ENCODE peak calls at places on chromosomes 6 and 20, in ten cellular contexts. Q is psoas muscle; F is breast epithelium; Z is cardiac muscle cell; J is fibroblast of lung; R is pancreas; S is heart right ventricle; M is tibial artery; B is CD4-positive, CD25-positive, alpha-beta regulatory T cell; V is CD8-positive, alpha-beta T cell. N is an unnamed sample. For H3K9me3, the result is how much of the 10 kb centered on the place peaks cover.

GRCh38 chr6:33108307-33108706 is 32.5 kb downstream of the HLA-DPB1 start:
- DNase-seq in Q (no peak), F (no peak), Z (no peak), J (no peak), R (no peak), S (no peak), M (no peak), B (no peak), V (no peak), N (no peak)

GRCh38 chr6:13375360-13375878 is 47.1 kb upstream of the TBC1D7 start:
- DNase-seq in Q (no peak), F (no peak), Z (no peak), J (no peak), R (no peak), S (no peak), M (no peak), B (peak), V (no peak), N (no peak)

GRCh38 chr6:82246802-82247633 is 526 bp downstream of the IBTK start:
- DNase-seq in Q (peak), F (peak), Z (peak), J (peak), R (peak), S (peak), M (peak), B (peak), V (no peak), N (peak)

GRCh38 chr6:123074616-123075015 is 78.6 kb downstream of the CLVS2 start:
- DNase-seq in Q (no peak), F (no peak), Z (no peak), J (no peak), R (no peak), S (no peak), M (no peak), B (no peak), V (no peak), N (no peak)

GRCh38 chr6:166757226-166758135 is 130.4 kb upstream of the RPS6KA2 start:
- DNase-seq in Q (no peak), F (no peak), Z (peak), J (peak), R (no peak), S (no peak), M (no peak), B (no peak), V (no peak), N (no peak)

GRCh38 chr20:32820698-32821378 is 1.1 kb downstream of the MAPRE1 start:
- DNase-seq in Q (no peak), F (no peak), Z (no peak), J (peak), R (no peak), S (no peak), M (no peak), B (no peak), V (no peak), N (no peak)

GRCh38 chr6:7000825-7001777 is 106.7 kb upstream of the RREB1 start:
- DNase-seq in Q (no peak), F (no peak), Z (no peak), J (no peak), R (no peak), S (no peak), M (no peak), B (no peak), V (no peak), N (no peak)

GRCh38 chr20:49989234-49990065 is 6.7 kb downstream of the SNAI1 start:
- DNase-seq in Q (peak), F (no peak), Z (peak), J (peak), R (no peak), S (peak), M (peak), B (no peak), V (no peak), N (peak)

GRCh38 chr20:48236001-48236400 is 450.7 kb upstream of the SULF2 start:
- DNase-seq in Q (no peak), F (peak), Z (no peak), J (no peak), R (no peak), S (no peak), M (no peak), B (no peak), V (no peak), N (no peak)

GRCh38 chr20:53040678-53041674 is 68.8 kb downstream of the TSHZ2 start:
- DNase-seq in Q (peak), F (peak), Z (peak), J (peak), R (peak), S (peak), M (peak), B (no peak), V (no peak), N (peak)

GRCh38 chr20:39861381-39861780 is 827.7 kb downstream of the MAFB start:
- DNase-seq in Q (no peak), F (no peak), Z (no peak), J (no peak), R (no peak), S (no peak), M (no peak), B (no peak), V (no peak), N (no peak)

GRCh38 chr20:31716818-31717477 is 5.7 kb downstream of the BCL2L1 start:
- DNase-seq in Q (no peak), F (no peak), Z (no peak), J (no peak), R (no peak), S (no peak), M (no peak), B (no peak), V (no peak), N (no peak)

DNA sequence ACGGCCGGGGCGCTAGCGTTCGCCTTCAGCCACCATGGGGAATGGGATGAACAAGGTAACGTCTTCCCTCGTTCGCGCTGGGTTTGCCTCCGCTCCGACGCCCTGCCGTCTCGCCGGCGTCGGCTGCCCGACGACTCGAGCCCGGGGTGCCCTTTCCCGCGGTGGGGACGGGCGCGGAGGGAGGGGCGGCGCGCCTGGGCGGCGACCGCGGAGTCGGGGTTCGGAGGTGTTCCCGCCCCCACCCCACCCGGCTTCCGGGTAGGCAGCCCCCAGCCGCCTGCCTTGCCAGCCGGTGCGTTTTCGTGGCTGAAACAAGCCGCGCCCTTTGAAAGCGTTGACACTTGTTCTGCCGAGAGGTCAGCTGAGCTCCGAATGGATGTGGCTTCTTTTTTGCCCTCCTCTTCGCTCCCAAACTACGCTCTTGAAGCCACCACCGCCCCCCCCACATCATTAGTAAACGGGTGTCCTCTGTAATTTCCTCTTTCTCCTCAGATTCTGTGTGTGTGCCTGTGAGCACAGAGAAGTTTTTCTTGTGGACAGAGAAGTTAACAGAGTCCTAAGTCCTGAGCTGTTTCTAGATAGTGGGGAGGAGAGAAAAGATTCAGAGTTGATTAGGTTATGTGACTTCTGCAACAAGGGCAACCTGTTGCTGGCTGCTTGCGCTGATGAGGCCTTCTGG is 358 bp downstream of the DUSP22 start:
- DNase-seq in Q (peak), F (no peak), Z (peak), J (peak), R (peak), S (peak), M (peak), B (peak), V (peak), N (peak)
- H3K9me3 ChIP-seq in Q (under half), F (under half), Z (under half), J (under half), R (under half), S (under half), M (under half), B (under half), V (under half), N (under half)

DNA sequence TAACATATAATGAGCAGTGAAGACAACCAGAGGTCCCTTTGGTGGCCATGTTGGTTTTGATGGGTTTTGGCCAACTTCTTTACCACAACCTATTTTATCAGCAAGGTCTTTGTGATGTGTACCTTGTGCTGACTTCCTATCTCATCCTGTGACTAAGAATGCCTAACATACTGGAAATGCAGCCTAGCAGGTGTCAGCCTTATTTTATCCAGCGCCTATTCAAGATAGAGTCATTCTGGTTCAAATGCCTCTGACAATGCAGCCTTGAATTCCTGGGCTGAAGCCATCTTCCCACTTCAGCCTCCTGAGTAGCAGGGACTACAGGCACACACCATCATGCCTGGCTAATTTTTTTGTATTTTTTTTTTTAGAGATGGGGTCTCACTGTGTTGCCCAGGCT is 7.8 kb upstream of the TRIM38 start:
- DNase-seq in Q (no peak), F (no peak), Z (no peak), J (no peak), R (no peak), S (no peak), M (no peak), B (no peak), V (no peak), N (no peak)
- H3K9me3 ChIP-seq in Q (under half), F (under half), Z (under half), J (under half), R (under half), S (under half), M (under half), B (under half), V (under half), N (under half)

DNA sequence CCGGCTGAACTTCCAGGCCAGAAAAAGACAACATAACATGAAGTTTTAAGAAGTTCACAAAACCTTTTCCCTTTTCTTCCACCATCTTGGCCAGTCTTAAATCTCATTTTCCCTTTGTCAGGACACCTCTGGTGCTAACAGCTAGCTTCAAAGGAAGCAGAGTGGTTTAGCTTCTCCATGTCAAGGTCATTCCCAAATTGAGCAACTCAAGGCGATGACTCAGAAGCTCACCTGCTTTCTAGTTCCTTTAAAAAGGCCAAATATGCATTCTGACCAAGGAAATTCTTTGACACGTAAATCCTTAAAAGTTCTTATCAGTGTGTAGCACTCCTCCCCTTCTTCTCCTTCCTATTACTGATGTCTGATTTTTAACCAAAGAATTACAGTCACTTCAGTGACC is 69.6 kb upstream of the VGLL2 start:
- DNase-seq in Q (no peak), F (no peak), Z (no peak), J (no peak), R (no peak), S (no peak), M (no peak), B (no peak), V (no peak), N (no peak)
- H3K9me3 ChIP-seq in Q (under half), F (under half), Z (under half), J (under half), R (under half), S (under half), M (under half), B (under half), V (under half), N (under half)

GRCh38 chr20:55953201-55953600 is 52.1 kb downstream of the CBLN4 start:
- DNase-seq in Q (no peak), F (no peak), Z (no peak), J (no peak), R (no peak), S (no peak), M (no peak), B (no peak), V (no peak), N (no peak)
- H3K9me3 ChIP-seq in Q (under half), F (under half), Z (under half), J (under half), R (under half), S (under half), M (under half), B (under half), V (under half), N (under half)

DNA sequence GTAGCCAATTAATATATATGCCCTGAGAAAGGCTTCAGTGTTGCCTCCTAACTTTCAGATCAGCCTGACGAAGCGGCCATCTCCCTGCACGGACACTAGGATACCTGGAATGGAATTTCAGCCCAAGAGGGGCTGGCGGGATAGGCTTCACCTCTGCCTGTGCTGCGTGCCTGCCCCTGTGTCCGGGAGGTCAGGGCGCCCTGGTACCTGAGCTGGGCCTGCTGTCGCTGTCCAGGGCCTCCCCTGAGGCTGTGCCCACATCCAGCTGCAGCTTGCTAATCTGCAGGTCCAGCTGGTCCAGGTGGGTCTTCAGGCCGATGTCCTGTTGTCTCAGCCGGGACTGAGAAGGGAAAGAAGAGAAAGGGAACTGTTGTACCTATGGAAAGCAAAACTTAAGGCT is 8.6 kb downstream of the DACT2 start:
- DNase-seq in Q (no peak), F (no peak), Z (no peak), J (no peak), R (no peak), S (no peak), M (no peak), B (no peak), V (no peak), N (no peak)
- H3K9me3 ChIP-seq in Q (under half), F (under half), Z (under half), J (under half), R (under half), S (under half), M (under half), B (under half), V (under half), N (under half)

GRCh38 chr20:59703046-59703445 is 98.7 kb downstream of the PHACTR3 start:
- DNase-seq in Q (no peak), F (no peak), Z (no peak), J (no peak), R (no peak), S (no peak), M (no peak), B (no peak), V (no peak), N (no peak)

GRCh38 chr20:59709636-59710035 is 105.3 kb downstream of the PHACTR3 start:
- DNase-seq in Q (no peak), F (no peak), Z (no peak), J (no peak), R (no peak), S (no peak), M (no peak), B (no peak), V (no peak), N (no peak)

GRCh38 chr20:59705651-59706101 is 101.3 kb downstream of the PHACTR3 start:
- DNase-seq in Q (no peak), F (no peak), Z (no peak), J (no peak), R (no peak), S (no peak), M (no peak), B (no peak), V (no peak), N (no peak)

GRCh38 chr20:59706106-59706693 is 101.9 kb downstream of the PHACTR3 start:
- DNase-seq in Q (no peak), F (no peak), Z (no peak), J (no peak), R (no peak), S (no peak), M (no peak), B (no peak), V (no peak), N (no peak)

GRCh38 chr20:59708326-59708725 is 104.0 kb downstream of the PHACTR3 start:
- DNase-seq in Q (no peak), F (no peak), Z (no peak), J (no peak), R (no peak), S (no peak), M (no peak), B (no peak), V (no peak), N (no peak)
- H3K9me3 ChIP-seq in Q (under half), F (under half), Z (under half), J (under half), R (under half), S (under half), M (under half), B (under half), V (under half), N (under half)

DNA sequence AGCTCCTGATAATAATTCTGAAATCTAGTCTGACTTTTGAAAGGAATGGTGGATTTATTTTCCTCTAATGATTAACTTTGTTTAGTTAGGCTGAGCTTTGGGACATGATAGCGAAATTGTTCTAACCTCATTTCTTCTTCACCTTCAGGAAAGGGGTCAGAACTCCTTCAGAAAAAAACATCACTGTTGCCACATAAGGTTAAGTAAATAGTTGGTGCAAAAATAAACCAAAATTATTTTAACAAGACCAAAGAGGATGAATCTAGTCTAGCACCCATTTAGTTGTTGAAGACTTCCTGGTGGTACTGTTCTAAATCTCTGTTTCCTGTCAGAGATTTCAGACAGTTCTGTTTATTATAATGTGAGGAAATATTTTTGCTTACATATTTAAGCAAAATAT is 379.8 kb downstream of the UTRN start:
- DNase-seq in Q (no peak), F (no peak), Z (no peak), J (no peak), R (no peak), S (no peak), M (no peak), B (peak), V (no peak), N (no peak)
- H3K9me3 ChIP-seq in Q (under half), F (under half), Z (under half), J (under half), R (under half), S (under half), M (under half), B (under half), V (under half), N (under half)

N was measured in heart left ventricle.